ENCODE peak calls at places on chromosomes 11 and 22, in seven cellular contexts. J is HFFc6; A is mucosa of descending colon; X is brain pericyte; C is GM20000; P is germinal center; W is stimulated activated CD4-positive, alpha-beta T cell treated with anti-CD3 and anti-CD28 coated beads, TNF-alpha, amount 100 ng/mL, for 1 hour. L is an unnamed sample.

GRCh38 chr22:48682517-48682916 is 1145.2 kb downstream of the BRD1 start:
- DNase-seq in J (no peak), A (no peak), X (no peak), C (no peak), P (no peak), W (no peak), L (no peak)

GRCh38 chr22:27875951-27876350 is 43.1 kb downstream of the PITPNB start:
- DNase-seq in J (no peak), A (no peak), X (no peak), C (no peak), P (no peak), W (no peak), L (no peak)

GRCh38 chr22:35863432-35863831 is 145.8 kb downstream of the APOL5 start:
- DNase-seq in J (no peak), A (no peak), X (no peak), C (no peak), P (no peak), W (no peak), L (no peak)

GRCh38 chr11:1506981-1507380 is 20.4 kb upstream of the MOB2 start:
- DNase-seq in J (no peak), A (no peak), X (no peak), C (no peak), P (no peak), W (no peak), L (no peak)

GRCh38 chr11:67032830-67033555 is 10.1 kb downstream of the SYT12 start:
- DNase-seq in J (peak), A (no peak), X (peak), C (no peak), P (no peak), W (no peak), L (peak)

GRCh38 chr11:63620928-63621539 is 6.8 kb upstream of the PLAAT3 start:
- DNase-seq in J (no peak), A (no peak), X (no peak), C (no peak), P (no peak), W (no peak), L (no peak)

GRCh38 chr11:10777806-10778205 is 26.8 kb downstream of the CTR9 start:
- DNase-seq in J (no peak), A (no peak), X (no peak), C (no peak), P (no peak), W (no peak), L (no peak)

GRCh38 chr22:23827351-23827995 is 11.3 kb downstream of the DERL3 start:
- DNase-seq in J (no peak), A (no peak), X (no peak), C (no peak), P (no peak), W (no peak), L (no peak)

GRCh38 chr11:65113361-65113756 is 1.7 kb downstream of the TM7SF2 start:
- DNase-seq in J (no peak), A (no peak), X (no peak), C (no peak), P (no peak), W (no peak), L (no peak)

GRCh38 chr11:61510980-61511373 is 2.4 kb downstream of the LRRC10B start:
- DNase-seq in J (no peak), A (no peak), X (no peak), C (no peak), P (no peak), W (no peak), L (no peak)

GRCh38 chr11:65477271-65478029 is 21.4 kb upstream of the MALAT1 start:
- DNase-seq in J (peak), A (peak), X (no peak), C (peak), P (peak), W (peak), L (no peak)

GRCh38 chr11:126791991-126792390 is 208.6 kb downstream of the KIRREL3 start:
- DNase-seq in J (no peak), A (no peak), X (no peak), C (no peak), P (no peak), W (no peak), L (no peak)

GRCh38 chr11:79388201-79388600 is 52.6 kb downstream of the TENM4 start:
- DNase-seq in J (no peak), A (no peak), X (no peak), C (no peak), P (no peak), W (no peak), L (no peak)

GRCh38 chr11:118259138-118259537 is 5.0 kb downstream of the MPZL2 start:
- DNase-seq in J (no peak), A (no peak), X (no peak), C (no peak), P (no peak), W (no peak), L (no peak)

GRCh38 chr11:95435628-95436353 is 204.8 kb upstream of the SESN3 start:
- DNase-seq in J (no peak), A (no peak), X (no peak), C (no peak), P (no peak), W (no peak), L (no peak)

GRCh38 chr11:11786771-11787170 is 55.0 kb upstream of the USP47 start:
- DNase-seq in J (peak), A (no peak), X (no peak), C (no peak), P (no peak), W (no peak), L (no peak)

GRCh38 chr11:44833869-44834452 is 107.2 kb downstream of the TSPAN18 start:
- DNase-seq in J (no peak), A (no peak), X (no peak), C (no peak), P (no peak), W (no peak), L (no peak)

GRCh38 chr11:66907751-66908173 is 50.4 kb downstream of the PC start:
- DNase-seq in J (no peak), A (no peak), X (no peak), C (no peak), P (no peak), W (no peak), L (no peak)

GRCh38 chr11:86955111-86955673 is at the start of gene FZD4:
- DNase-seq in J (peak), A (peak), X (no peak), C (peak), P (peak), W (no peak), L (no peak)

GRCh38 chr11:47466201-47466600 is 17.3 kb upstream of the RAPSN start:
- DNase-seq in J (no peak), A (no peak), X (no peak), C (no peak), P (no peak), W (no peak), L (no peak)

GRCh38 chr11:108221981-108222685 is at the start of gene NPAT:
- DNase-seq in J (no peak), A (no peak), X (no peak), C (no peak), P (peak), W (no peak), L (no peak)

GRCh38 chr11:97860237-97860636 is 1160.5 kb upstream of the CNTN5 start:
- DNase-seq in J (no peak), A (no peak), X (no peak), C (no peak), P (no peak), W (no peak), L (no peak)